ENCODE peak calls at places on chromosomes 16 and 17, in five cellular contexts. S, M, V, P and T are unnamed samples.

GRCh38 chr17:17205368-17206148 is 575 bp downstream of the PLD6 start:
- DNase-seq in P (no peak), S (peak), V (no peak), M (peak), T (peak)

GRCh38 chr16:85393674-85394510 is 219.2 kb upstream of the GSE1 start:
- DNase-seq in M (no peak), V (no peak), S (no peak), P (no peak), T (peak)

GRCh38 chr17:59332890-59333377 is 1.5 kb downstream of the YPEL2 start:
- DNase-seq in V (no peak), M (no peak), S (no peak), P (no peak), T (no peak)

GRCh38 chr16:54459509-54460235 is 173.1 kb upstream of the IRX3 start:
- DNase-seq in P (no peak), M (no peak), V (no peak), S (no peak), T (no peak)

GRCh38 chr17:32477220-32477619 is 9.6 kb upstream of the CDK5R1 start:
- DNase-seq in V (no peak), M (no peak), P (no peak), S (no peak), T (no peak)

GRCh38 chr17:1173456-1174370 is 6.1 kb downstream of the ABR start:
- DNase-seq in M (no peak), V (no peak), P (no peak), S (no peak), T (no peak)

GRCh38 chr17:83198366-83199341 is 119.2 kb downstream of the METRNL start:
- DNase-seq in P (no peak), V (no peak), S (no peak), M (no peak), T (no peak)

GRCh38 chr17:47981462-47981861 is 10.5 kb downstream of the CDK5RAP3 start:
- DNase-seq in S (no peak), V (no peak), M (no peak), P (no peak), T (no peak)

GRCh38 chr16:52499061-52499460 is 47.9 kb downstream of the TOX3 start:
- DNase-seq in V (no peak), M (no peak), P (no peak), S (no peak), T (no peak)

GRCh38 chr16:52494621-52495020 is 52.3 kb downstream of the TOX3 start:
- DNase-seq in P (no peak), S (no peak), M (peak), V (no peak), T (no peak)

GRCh38 chr16:52496051-52496876 is 50.7 kb downstream of the TOX3 start:
- DNase-seq in S (no peak), P (no peak), V (no peak), M (peak), T (no peak)

GRCh38 chr16:52498640-52499039 is 48.3 kb downstream of the TOX3 start:
- DNase-seq in P (no peak), S (no peak), M (no peak), V (no peak), T (no peak)

DNA sequence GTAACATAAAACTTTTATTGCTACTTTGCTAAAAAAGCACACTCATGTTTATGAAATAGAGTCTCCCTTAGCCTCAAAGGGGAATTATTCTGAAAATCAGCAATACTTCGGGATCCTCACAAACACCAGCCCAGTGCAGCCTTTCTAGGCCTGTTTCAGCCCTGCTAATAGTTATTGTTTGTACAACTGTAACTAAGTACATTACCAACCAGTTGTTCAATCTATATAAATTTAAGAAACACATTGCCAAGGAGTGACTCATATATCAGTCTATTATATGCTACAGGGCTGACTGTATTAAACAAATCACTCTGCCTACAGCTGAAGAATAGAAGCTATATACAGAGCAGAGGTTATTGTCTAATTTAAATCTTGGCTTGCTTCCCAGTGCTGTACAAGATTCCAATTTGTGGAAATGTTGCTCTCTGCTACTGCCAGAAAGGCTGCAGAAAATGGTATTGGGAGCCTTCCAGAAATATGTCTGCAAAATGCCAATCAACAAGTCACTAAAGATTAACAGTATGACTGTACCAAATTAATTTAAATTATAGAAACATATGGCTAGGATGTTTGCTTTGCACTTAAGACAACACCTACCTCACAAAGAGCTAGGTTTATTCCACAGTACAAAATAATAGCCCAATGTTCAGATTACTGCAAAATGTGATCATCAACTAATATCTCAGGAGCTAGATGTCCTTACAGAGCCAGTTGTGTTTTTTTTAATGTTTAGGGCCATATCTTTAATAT is 49.7 kb downstream of the TOX3 start:
- DNase-seq in M (peak), V (no peak), S (no peak), P (no peak), T (no peak)
- TF ChIP-seq SUZ12 in M (no peak), V (no peak), S (no peak), P (no peak), T (no peak)

GRCh38 chr16:24075302-24075701 is 180.8 kb upstream of the CACNG3 start:
- DNase-seq in M (no peak), S (no peak), P (no peak), V (no peak), T (no peak)
- TF ChIP-seq SUZ12 in M (no peak), S (no peak), P (no peak), V (no peak), T (no peak)

GRCh38 chr16:73390936-73391335 is 343.0 kb upstream of the ZFHX3 start:
- DNase-seq in S (no peak), V (no peak), P (no peak), M (no peak), T (no peak)

GRCh38 chr16:73399997-73400396 is 352.1 kb upstream of the ZFHX3 start:
- DNase-seq in P (no peak), S (no peak), M (no peak), V (no peak), T (no peak)

GRCh38 chr16:73399486-73399885 is 351.6 kb upstream of the ZFHX3 start:
- DNase-seq in S (no peak), V (no peak), M (no peak), P (no peak), T (no peak)

GRCh38 chr16:73396556-73396955 is 348.6 kb upstream of the ZFHX3 start:
- DNase-seq in P (no peak), M (no peak), V (no peak), S (no peak), T (no peak)
- TF ChIP-seq SUZ12 in P (no peak), M (no peak), V (no peak), S (no peak), T (no peak)

GRCh38 chr16:63617047-63617989 is 1504.5 kb downstream of the CDH11 start:
- DNase-seq in S (no peak), P (no peak), M (no peak), V (no peak), T (no peak)

GRCh38 chr16:63614421-63614820 is 1507.4 kb downstream of the CDH11 start:
- DNase-seq in S (no peak), P (no peak), M (no peak), V (no peak), T (no peak)

GRCh38 chr16:63618896-63619295 is 1503.0 kb downstream of the CDH11 start:
- DNase-seq in V (no peak), S (no peak), M (no peak), P (no peak), T (no peak)

GRCh38 chr16:63613701-63614100 is 1508.2 kb downstream of the CDH11 start:
- DNase-seq in P (no peak), M (peak), V (no peak), S (no peak), T (no peak)

DNA sequence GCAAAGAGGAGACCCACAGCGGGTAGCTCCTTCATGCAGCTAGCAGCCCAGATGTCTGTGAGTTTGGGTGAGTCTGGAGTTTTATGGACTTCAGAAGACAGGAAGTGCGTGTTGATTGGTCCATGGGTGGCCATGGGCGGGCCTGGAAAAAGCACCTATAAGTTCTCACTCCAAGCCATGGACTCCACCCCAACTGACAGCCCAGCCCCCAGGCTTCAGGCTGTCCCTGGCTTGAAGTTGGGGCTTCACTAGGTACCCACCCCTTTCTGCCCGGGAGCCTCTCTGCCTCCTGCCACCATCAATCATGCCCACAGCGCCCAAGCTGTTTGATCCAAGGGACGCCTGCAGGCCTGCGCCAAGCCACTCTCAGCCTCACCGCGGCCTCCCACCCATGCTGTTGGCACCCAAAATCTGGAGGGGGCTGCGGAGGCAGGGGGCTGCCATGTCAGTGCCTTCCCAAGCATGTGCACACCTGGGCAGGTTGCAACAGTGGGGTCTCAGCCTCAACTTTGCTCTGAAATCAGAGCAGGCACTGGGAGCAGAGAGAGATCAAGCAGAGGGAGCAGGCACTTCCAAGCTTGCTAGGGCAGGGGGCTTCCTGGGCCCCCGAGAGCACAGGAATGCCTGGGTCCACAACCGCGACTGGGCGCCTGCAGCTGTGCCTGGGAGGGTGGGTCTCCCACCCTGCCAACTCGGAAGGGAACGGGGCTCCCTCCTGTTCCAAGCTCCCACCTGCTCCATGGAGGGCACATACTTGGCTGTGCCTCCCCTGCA is 1503.7 kb downstream of the CDH11 start:
- DNase-seq in P (no peak), S (no peak), M (no peak), V (no peak), T (no peak)
- TF ChIP-seq SUZ12 in P (no peak), S (no peak), M (no peak), V (no peak), T (no peak)

GRCh38 chr16:89005201-89006035 is 28.4 kb upstream of the CBFA2T3 start:
- DNase-seq in S (no peak), M (no peak), V (no peak), P (no peak), T (no peak)

GRCh38 chr16:89003831-89004208 is 26.8 kb upstream of the CBFA2T3 start:
- DNase-seq in M (no peak), V (no peak), S (no peak), P (no peak), T (no peak)

GRCh38 chr16:89002851-89003830 is 26.1 kb upstream of the CBFA2T3 start:
- DNase-seq in M (no peak), V (no peak), S (no peak), P (no peak), T (no peak)

GRCh38 chr16:89006036-89006752 is 29.2 kb upstream of the CBFA2T3 start:
- DNase-seq in V (no peak), S (no peak), P (no peak), M (no peak), T (no peak)

DNA sequence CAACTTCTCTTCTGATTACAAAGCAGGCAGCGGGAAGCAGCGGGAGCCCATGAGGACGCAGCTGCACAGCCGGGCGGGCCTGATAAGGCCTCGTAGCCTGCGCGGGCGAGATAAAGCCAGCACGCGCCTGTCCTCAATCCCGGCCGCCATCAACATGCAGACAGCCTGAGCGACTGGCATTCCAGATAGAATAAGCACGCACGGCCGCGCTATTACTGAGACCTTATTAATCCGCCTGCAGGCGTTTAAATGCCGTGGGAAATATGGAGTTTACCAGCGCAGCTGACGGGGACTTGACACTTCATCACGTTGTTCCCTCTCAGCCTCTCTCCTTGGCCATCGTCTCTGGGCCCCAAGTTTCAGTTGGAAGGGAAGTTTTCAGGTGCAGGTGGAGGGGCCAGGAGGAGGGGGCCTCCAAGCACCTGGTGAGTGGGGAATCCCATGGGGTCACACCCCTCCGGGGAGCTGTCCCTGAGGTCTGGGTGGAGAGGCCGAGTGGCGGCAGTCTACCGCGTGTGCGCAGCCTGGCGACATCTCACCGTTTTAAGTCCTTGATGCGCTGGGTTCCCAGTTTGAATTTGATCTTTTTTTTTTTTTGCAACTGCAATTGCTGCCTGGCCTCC is 27.3 kb upstream of the CBFA2T3 start:
- DNase-seq in P (no peak), V (no peak), M (no peak), S (no peak), T (peak)
- TF ChIP-seq SUZ12 in P (no peak), V (no peak), M (no peak), S (no peak), T (no peak)

DNA sequence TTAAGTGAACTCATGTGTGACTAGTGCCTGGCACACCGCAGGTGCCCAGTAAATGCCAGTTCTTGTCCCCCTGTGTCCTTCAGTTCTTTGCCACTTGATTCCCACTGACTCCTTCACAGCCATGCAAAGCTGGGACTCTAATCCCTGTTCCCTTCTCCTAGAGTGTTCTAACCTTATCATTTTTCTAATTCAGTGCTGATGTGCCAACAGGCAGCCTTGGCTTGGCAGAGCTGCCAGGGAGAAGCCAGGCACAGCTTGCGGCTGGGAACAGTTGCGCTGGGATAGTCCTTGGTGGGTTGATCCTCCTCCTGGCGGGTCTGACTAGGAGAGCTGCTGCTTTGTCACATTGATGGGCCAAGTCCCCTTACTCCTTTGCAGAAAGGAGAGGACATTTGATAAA is 654.2 kb downstream of the HS3ST4 start:
- DNase-seq in S (no peak), V (no peak), P (no peak), M (no peak), T (no peak)
- TF ChIP-seq SUZ12 in S (no peak), V (no peak), P (no peak), M (no peak), T (no peak)

DNA sequence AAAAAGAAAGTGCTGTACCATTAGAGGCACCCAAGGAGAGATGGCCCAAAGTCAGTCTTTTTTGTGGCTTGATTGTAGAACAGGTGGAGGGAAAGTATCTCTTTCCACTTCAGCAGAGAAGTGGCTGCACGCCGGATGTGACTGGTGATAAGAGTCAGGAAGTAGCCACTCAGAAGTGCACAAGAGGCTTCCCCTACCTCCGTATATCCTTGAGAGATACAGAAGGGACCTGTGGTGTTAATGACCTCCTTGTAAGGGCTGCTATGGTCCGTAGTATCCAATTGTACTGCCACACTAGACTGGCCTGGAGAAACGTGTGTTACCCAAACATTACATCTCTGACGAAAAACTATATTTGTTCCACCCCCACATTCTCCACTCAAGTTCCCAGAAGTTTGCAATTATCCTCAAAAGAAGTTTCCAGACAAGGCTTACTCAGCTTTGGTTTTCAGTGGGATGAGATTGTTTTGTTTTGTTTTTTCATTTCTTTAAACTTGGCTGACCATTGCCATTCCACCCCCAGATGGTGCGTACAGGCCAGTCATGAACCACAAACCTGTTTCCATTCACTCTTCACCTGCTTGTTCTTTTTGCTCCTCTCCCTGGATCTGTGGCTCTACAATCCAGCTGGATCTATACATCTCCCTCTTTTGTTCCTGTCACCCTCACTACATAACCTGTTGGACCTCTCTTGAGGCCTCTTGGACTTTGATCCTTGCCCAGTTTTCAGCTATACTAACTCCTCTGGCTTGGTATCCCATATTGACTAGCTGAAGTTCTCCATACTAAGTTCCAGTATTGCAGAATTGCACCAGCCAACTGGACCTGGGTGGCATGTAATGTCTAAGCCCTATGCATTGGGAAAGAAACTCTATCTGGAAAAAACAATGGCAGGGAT is 20.7 kb upstream of the MED13 start:
- DNase-seq in P (no peak), V (no peak), S (no peak), M (peak), T (no peak)
- TF ChIP-seq SUZ12 in P (no peak), V (no peak), S (no peak), M (no peak), T (no peak)

GRCh38 chr17:45740553-45741330 is 43.4 kb upstream of the CRHR1 start:
- DNase-seq in V (peak), P (peak), M (peak), S (no peak), T (peak)
- TF ChIP-seq SUZ12 in V (no peak), P (no peak), M (no peak), S (no peak), T (no peak)

GRCh38 chr16:31876955-31877828 is 3.6 kb downstream of the ZNF267 start:
- DNase-seq in M (peak), P (no peak), V (no peak), S (peak), T (no peak)

GRCh38 chr16:31875112-31875803 is 1.7 kb downstream of the ZNF267 start:
- DNase-seq in V (no peak), P (no peak), M (no peak), S (no peak), T (no peak)

GRCh38 chr16:31877876-31878642 is 4.5 kb downstream of the ZNF267 start:
- DNase-seq in M (no peak), S (no peak), V (no peak), P (no peak), T (no peak)

GRCh38 chr16:31880322-31880979 is 6.8 kb downstream of the ZNF267 start:
- DNase-seq in P (no peak), S (peak), V (no peak), M (no peak), T (no peak)

GRCh38 chr16:31879937-31880321 is 6.3 kb downstream of the ZNF267 start:
- DNase-seq in S (no peak), P (no peak), V (no peak), M (peak), T (no peak)
- TF ChIP-seq SUZ12 in S (no peak), P (no peak), V (no peak), M (no peak), T (no peak)

GRCh38 chr17:77697480-77698400 is 260.8 kb upstream of the TNRC6C start:
- DNase-seq in M (no peak), P (no peak), S (no peak), V (no peak), T (no peak)
- TF ChIP-seq SUZ12 in M (no peak), P (no peak), S (no peak), V (no peak), T (no peak)